ENCODE peak calls at places on chromosomes 2 and 18, in seven cellular contexts. S, N, U, C, D, J and I are unnamed samples.

GRCh38 chr2:240499309-240500301 is 58.2 kb downstream of the ANKMY1 start:
- DNase-seq in S (no peak), N (no peak), U (peak; percentile 65), C (no peak), D (no peak), J (peak; percentile 36), I (no peak)

GRCh38 chr2:67453365-67453764 is 56.2 kb downstream of the ETAA1 start:
- DNase-seq in S (no peak), N (no peak), U (no peak), C (no peak), D (no peak), J (no peak), I (no peak)

GRCh38 chr2:235358981-235359471 is 134.8 kb upstream of the AGAP1 start:
- DNase-seq in S (no peak), N (no peak), U (no peak), C (no peak), D (no peak), J (no peak), I (no peak)

GRCh38 chr18:49076767-49077166 is 126.0 kb upstream of the SMAD7 start:
- DNase-seq in S (no peak), N (no peak), U (no peak), C (no peak), D (no peak), J (no peak), I (no peak)

GRCh38 chr2:235330775-235331438 is 162.9 kb upstream of the AGAP1 start:
- DNase-seq in S (peak; percentile 65), N (peak; percentile 75), U (no peak), C (peak; percentile 82), D (peak; percentile 78), J (no peak), I (no peak)

GRCh38 chr2:240255811-240256703 is 115.6 kb upstream of the OTOS start:
- DNase-seq in S (no peak), N (no peak), U (no peak), C (no peak), D (no peak), J (no peak), I (no peak)

GRCh38 chr2:62045017-62045543 is 139.6 kb downstream of the COMMD1 start:
- DNase-seq in S (no peak), N (no peak), U (no peak), C (no peak), D (no peak), J (no peak), I (no peak)

GRCh38 chr2:228181098-228182019 is at the start of gene SPHKAP:
- DNase-seq in S (no peak), N (no peak), U (no peak), C (no peak), D (no peak), J (no peak), I (no peak)

GRCh38 chr2:128568106-128568505 is 249.4 kb upstream of the HS6ST1 start:
- DNase-seq in S (no peak), N (no peak), U (peak; percentile 49), C (no peak), D (no peak), J (no peak), I (no peak)

GRCh38 chr2:71700041-71700879 is 246.9 kb downstream of the DYSF start:
- DNase-seq in S (no peak), N (no peak), U (peak; percentile 67), C (no peak), D (no peak), J (peak; percentile 35), I (peak; percentile 46)

GRCh38 chr2:202815548-202816420 is 55.8 kb downstream of the ICA1L start:
- DNase-seq in S (peak; percentile 67), N (no peak), U (no peak), C (no peak), D (no peak), J (no peak), I (no peak)

GRCh38 chr18:69968073-69968472 is 20.4 kb upstream of the CD226 start:
- DNase-seq in S (no peak), N (no peak), U (no peak), C (no peak), D (no peak), J (no peak), I (no peak)

GRCh38 chr18:3051718-3052410 is 38.9 kb upstream of the LPIN2 start:
- DNase-seq in S (no peak), N (no peak), U (no peak), C (no peak), D (no peak), J (no peak), I (no peak)

GRCh38 chr2:241128266-241128665 is 21.0 kb downstream of the PASK start:
- DNase-seq in S (no peak), N (no peak), U (no peak), C (no peak), D (no peak), J (peak; percentile 17), I (no peak)

GRCh38 chr2:84435331-84436081 is 23.6 kb downstream of the SUCLG1 start:
- DNase-seq in S (peak; percentile 68), N (no peak), U (no peak), C (peak; percentile 80), D (no peak), J (no peak), I (no peak)

GRCh38 chr2:14936436-14936835 is 303.9 kb downstream of the LRATD1 start:
- DNase-seq in S (no peak), N (no peak), U (no peak), C (no peak), D (no peak), J (no peak), I (no peak)
- TF ChIP-seq CTCF in S (no peak), N (no peak), U (no peak), C (no peak), D (no peak), J (no peak), I (no peak)

DNA sequence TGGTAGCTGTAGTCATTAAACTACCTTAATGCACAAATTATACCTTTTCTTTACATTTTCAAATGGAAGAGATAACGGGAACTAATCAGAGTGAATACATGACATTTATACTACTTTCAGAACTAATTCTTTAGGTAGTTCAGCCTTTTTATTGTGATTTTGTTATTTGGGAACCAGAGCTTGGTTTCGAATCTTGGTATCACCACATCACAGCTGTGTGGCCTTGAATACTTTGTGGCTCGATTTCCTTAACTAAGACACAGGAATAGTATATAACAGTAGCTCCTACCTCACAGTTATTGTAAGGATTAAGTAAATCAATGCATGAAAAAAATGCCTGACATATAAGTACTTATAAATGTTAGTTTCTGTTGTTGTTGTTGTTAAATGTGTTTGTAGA is 240.0 kb downstream of the WDR7 start:
- DNase-seq in S (no peak), N (no peak), U (no peak), C (no peak), D (no peak), J (no peak), I (no peak)
- H3K4me3 ChIP-seq in S (no peak overlapping the region), N (no peak overlapping the region), U (no peak overlapping the region), C (no peak overlapping the region), D (no peak overlapping the region), J (no peak overlapping the region), I (no peak overlapping the region)

DNA sequence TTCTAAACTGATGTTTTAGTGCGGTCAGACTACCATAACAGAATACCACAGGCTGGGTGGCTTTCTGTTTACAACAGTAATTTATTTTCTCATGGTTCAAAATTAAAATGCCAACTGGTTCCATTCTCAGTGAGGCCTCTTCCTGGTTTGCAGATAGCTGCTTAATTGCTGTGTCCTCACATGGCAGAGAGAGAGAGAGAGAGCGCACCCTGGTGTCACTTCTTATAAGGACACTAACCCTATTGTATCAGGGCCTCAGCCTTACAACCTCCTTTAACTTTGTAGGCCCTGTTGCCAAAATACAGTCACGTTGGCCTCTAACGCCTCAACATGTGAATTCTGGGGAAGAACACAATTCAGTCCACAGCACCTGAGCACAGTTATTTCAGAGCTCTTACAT is 37.5 kb upstream of the ZNF385B start:
- DNase-seq in S (peak; percentile 34), N (no peak), U (no peak), C (peak; percentile 0), D (no peak), J (no peak), I (peak; percentile 27)
- TF ChIP-seq CTCF in S (peak; percentile 30), N (peak; percentile 61), U (no peak), C (peak; percentile 35), D (peak; percentile 30), J (no peak), I (peak; percentile 40)

DNA sequence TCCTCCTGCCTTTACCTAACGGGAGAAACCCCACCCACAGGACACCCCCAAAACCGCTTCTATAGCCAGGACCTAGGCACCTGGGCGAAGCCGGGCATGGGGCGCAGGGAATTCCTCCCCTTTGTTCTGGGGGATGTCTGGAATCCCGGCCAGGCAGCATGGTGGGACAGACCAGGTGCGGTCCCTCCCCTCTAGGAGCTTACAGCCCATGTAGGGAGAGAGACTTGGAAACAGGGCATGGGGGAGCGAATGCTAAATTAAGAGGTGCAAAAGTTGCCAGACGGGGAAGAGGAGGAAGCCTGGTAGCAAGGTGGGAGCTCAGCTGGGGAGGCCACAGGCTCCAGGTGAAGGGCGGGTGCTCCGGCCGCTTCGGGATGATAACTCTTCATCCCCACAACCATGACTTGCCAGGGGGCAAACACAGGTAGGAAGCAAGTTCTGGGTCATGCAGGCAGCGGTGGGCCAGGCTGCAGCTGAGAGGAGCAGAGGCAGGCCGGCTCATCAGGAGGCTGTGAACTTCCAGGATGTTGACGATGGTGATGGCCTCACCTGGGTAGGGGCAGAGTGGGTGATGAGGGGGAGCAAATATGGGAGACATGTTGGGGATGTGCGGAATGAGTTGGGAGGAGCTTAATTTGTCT is 1.3 kb downstream of the TMEM37 start:
- DNase-seq in S (no peak), N (no peak), U (no peak), C (no peak), D (no peak), J (no peak), I (no peak)
- H3K4me3 ChIP-seq in S (no peak overlapping the region), N (no peak overlapping the region), U (peak overlapping the region; percentile 75), C (peak overlapping the region; percentile 44), D (no peak overlapping the region), J (no peak overlapping the region), I (no peak overlapping the region)

DNA sequence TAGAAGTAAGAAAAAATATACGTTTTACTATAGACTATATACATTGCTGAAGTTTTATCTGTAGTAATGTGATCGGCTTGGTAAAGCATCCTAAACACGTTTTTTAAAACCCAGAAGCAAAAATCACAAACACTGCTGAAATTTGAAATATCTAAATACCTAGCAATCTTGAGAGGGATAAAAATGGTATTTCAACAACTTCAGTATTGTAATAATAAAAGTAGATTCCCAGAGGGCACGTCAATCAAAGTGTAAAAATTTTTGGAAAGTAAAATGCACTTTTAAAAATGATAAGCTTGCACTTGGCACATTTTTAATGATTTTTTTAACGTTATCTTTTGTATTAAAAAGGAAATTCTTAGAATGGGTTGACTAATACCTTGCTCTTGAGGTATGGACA is 1.6 kb downstream of the ZC3H6 start:
- DNase-seq in S (no peak), N (no peak), U (no peak), C (no peak), D (no peak), J (no peak), I (no peak)
- TF ChIP-seq CTCF in S (no peak), N (no peak), U (no peak), C (no peak), D (no peak), J (no peak), I (no peak)